ENCODE peak calls at places on chromosomes 4 and X, in six cellular contexts. One of them, this sample, is unnamed.

GRCh38 chr4:67861513-67861912 is 22.3 kb downstream of the TMPRSS11D start:
- DNase-seq in neuronal stem cell: no peak
- DNase-seq in PC-9: no peak
- DNase-seq in activated CD8-positive, alpha-beta memory T cell treated with anti-CD3 and anti-CD28 coated beads for 4 hours: no peak
- DNase-seq in mesothelial cell of epicardium: no peak
- DNase-seq in stimulated activated CD8-positive, alpha-beta memory T cell treated with anti-CD3 and anti-CD28 coated beads, Interleukin-7, amount 100 ng/mL, for 24 hours: no peak
- DNase-seq in this sample: peak

GRCh38 chr4:63620271-63620670 is 789.0 kb downstream of the TECRL start:
- DNase-seq in stimulated activated CD8-positive, alpha-beta memory T cell treated with anti-CD3 and anti-CD28 coated beads, Interleukin-7, amount 100 ng/mL, for 24 hours: no peak
- DNase-seq in PC-9: no peak
- DNase-seq in activated CD8-positive, alpha-beta memory T cell treated with anti-CD3 and anti-CD28 coated beads for 4 hours: no peak
- DNase-seq in neuronal stem cell: no peak
- DNase-seq in mesothelial cell of epicardium: no peak
- DNase-seq in this sample: peak

GRCh38 chr4:17027495-17027894 is 129.1 kb upstream of the LDB2 start:
- DNase-seq in activated CD8-positive, alpha-beta memory T cell treated with anti-CD3 and anti-CD28 coated beads for 4 hours: no peak
- DNase-seq in stimulated activated CD8-positive, alpha-beta memory T cell treated with anti-CD3 and anti-CD28 coated beads, Interleukin-7, amount 100 ng/mL, for 24 hours: no peak
- DNase-seq in mesothelial cell of epicardium: no peak
- DNase-seq in PC-9: no peak
- DNase-seq in neuronal stem cell: no peak
- DNase-seq in this sample: no peak

GRCh38 chr4:184825394-184826314 is at the start of gene ACSL1:
- DNase-seq in mesothelial cell of epicardium: peak
- DNase-seq in PC-9: no peak
- DNase-seq in stimulated activated CD8-positive, alpha-beta memory T cell treated with anti-CD3 and anti-CD28 coated beads, Interleukin-7, amount 100 ng/mL, for 24 hours: peak
- DNase-seq in neuronal stem cell: peak
- DNase-seq in activated CD8-positive, alpha-beta memory T cell treated with anti-CD3 and anti-CD28 coated beads for 4 hours: peak
- DNase-seq in this sample: peak

GRCh38 chr4:108172231-108172779 is 3.6 kb upstream of the LEF1 start:
- DNase-seq in activated CD8-positive, alpha-beta memory T cell treated with anti-CD3 and anti-CD28 coated beads for 4 hours: no peak
- DNase-seq in neuronal stem cell: peak
- DNase-seq in mesothelial cell of epicardium: peak
- DNase-seq in PC-9: no peak
- DNase-seq in stimulated activated CD8-positive, alpha-beta memory T cell treated with anti-CD3 and anti-CD28 coated beads, Interleukin-7, amount 100 ng/mL, for 24 hours: no peak
- DNase-seq in this sample: peak

GRCh38 chr4:109046549-109047171 is 255.8 kb downstream of the COL25A1 start:
- DNase-seq in activated CD8-positive, alpha-beta memory T cell treated with anti-CD3 and anti-CD28 coated beads for 4 hours: no peak
- DNase-seq in neuronal stem cell: no peak
- DNase-seq in PC-9: no peak
- DNase-seq in mesothelial cell of epicardium: no peak
- DNase-seq in stimulated activated CD8-positive, alpha-beta memory T cell treated with anti-CD3 and anti-CD28 coated beads, Interleukin-7, amount 100 ng/mL, for 24 hours: no peak
- DNase-seq in this sample: no peak

GRCh38 chrX:153445856-153446635 is at the start of gene TREX2:
- DNase-seq in activated CD8-positive, alpha-beta memory T cell treated with anti-CD3 and anti-CD28 coated beads for 4 hours: no peak
- DNase-seq in stimulated activated CD8-positive, alpha-beta memory T cell treated with anti-CD3 and anti-CD28 coated beads, Interleukin-7, amount 100 ng/mL, for 24 hours: no peak
- DNase-seq in mesothelial cell of epicardium: no peak
- DNase-seq in neuronal stem cell: no peak
- DNase-seq in PC-9: no peak
- DNase-seq in this sample: no peak

GRCh38 chrX:109270580-109271484 is 211.1 kb downstream of the GUCY2F start:
- DNase-seq in PC-9: no peak
- DNase-seq in stimulated activated CD8-positive, alpha-beta memory T cell treated with anti-CD3 and anti-CD28 coated beads, Interleukin-7, amount 100 ng/mL, for 24 hours: no peak
- DNase-seq in activated CD8-positive, alpha-beta memory T cell treated with anti-CD3 and anti-CD28 coated beads for 4 hours: no peak
- DNase-seq in neuronal stem cell: no peak
- DNase-seq in mesothelial cell of epicardium: no peak
- DNase-seq in this sample: no peak

GRCh38 chrX:130118396-130118795 is 8.1 kb upstream of the ELF4 start:
- DNase-seq in stimulated activated CD8-positive, alpha-beta memory T cell treated with anti-CD3 and anti-CD28 coated beads, Interleukin-7, amount 100 ng/mL, for 24 hours: no peak
- DNase-seq in neuronal stem cell: no peak
- DNase-seq in mesothelial cell of epicardium: no peak
- DNase-seq in activated CD8-positive, alpha-beta memory T cell treated with anti-CD3 and anti-CD28 coated beads for 4 hours: no peak
- DNase-seq in PC-9: peak
- DNase-seq in this sample: no peak

GRCh38 chrX:13647709-13648212 is 5.2 kb upstream of the TCEANC start:
- DNase-seq in stimulated activated CD8-positive, alpha-beta memory T cell treated with anti-CD3 and anti-CD28 coated beads, Interleukin-7, amount 100 ng/mL, for 24 hours: peak
- DNase-seq in activated CD8-positive, alpha-beta memory T cell treated with anti-CD3 and anti-CD28 coated beads for 4 hours: peak
- DNase-seq in mesothelial cell of epicardium: no peak
- DNase-seq in neuronal stem cell: no peak
- DNase-seq in PC-9: no peak
- DNase-seq in this sample: peak

GRCh38 chr4:173281001-173281400 is 53.2 kb downstream of the HMGB2 start:
- DNase-seq in stimulated activated CD8-positive, alpha-beta memory T cell treated with anti-CD3 and anti-CD28 coated beads, Interleukin-7, amount 100 ng/mL, for 24 hours: no peak
- DNase-seq in PC-9: no peak
- DNase-seq in neuronal stem cell: no peak
- DNase-seq in activated CD8-positive, alpha-beta memory T cell treated with anti-CD3 and anti-CD28 coated beads for 4 hours: no peak
- DNase-seq in mesothelial cell of epicardium: no peak
- DNase-seq in this sample: peak

GRCh38 chr4:180994722-180995121 is 1248.5 kb upstream of the TENM3 start:
- DNase-seq in activated CD8-positive, alpha-beta memory T cell treated with anti-CD3 and anti-CD28 coated beads for 4 hours: no peak
- DNase-seq in stimulated activated CD8-positive, alpha-beta memory T cell treated with anti-CD3 and anti-CD28 coated beads, Interleukin-7, amount 100 ng/mL, for 24 hours: no peak
- DNase-seq in neuronal stem cell: no peak
- DNase-seq in mesothelial cell of epicardium: no peak
- DNase-seq in PC-9: no peak
- DNase-seq in this sample: no peak

GRCh38 chr4:159191989-159192388 is 89.1 kb downstream of the RAPGEF2 start:
- DNase-seq in activated CD8-positive, alpha-beta memory T cell treated with anti-CD3 and anti-CD28 coated beads for 4 hours: no peak
- DNase-seq in stimulated activated CD8-positive, alpha-beta memory T cell treated with anti-CD3 and anti-CD28 coated beads, Interleukin-7, amount 100 ng/mL, for 24 hours: no peak
- DNase-seq in mesothelial cell of epicardium: no peak
- DNase-seq in PC-9: peak
- DNase-seq in neuronal stem cell: no peak
- DNase-seq in this sample: peak

GRCh38 chrX:15834827-15835595 is 19.6 kb downstream of the AP1S2 start:
- DNase-seq in mesothelial cell of epicardium: no peak
- DNase-seq in neuronal stem cell: no peak
- DNase-seq in stimulated activated CD8-positive, alpha-beta memory T cell treated with anti-CD3 and anti-CD28 coated beads, Interleukin-7, amount 100 ng/mL, for 24 hours: no peak
- DNase-seq in PC-9: peak
- DNase-seq in activated CD8-positive, alpha-beta memory T cell treated with anti-CD3 and anti-CD28 coated beads for 4 hours: no peak
- DNase-seq in this sample: no peak

GRCh38 chr4:152850377-152850776 is 70.6 kb downstream of the ARFIP1 start:
- DNase-seq in activated CD8-positive, alpha-beta memory T cell treated with anti-CD3 and anti-CD28 coated beads for 4 hours: peak
- DNase-seq in PC-9: peak
- DNase-seq in mesothelial cell of epicardium: no peak
- DNase-seq in stimulated activated CD8-positive, alpha-beta memory T cell treated with anti-CD3 and anti-CD28 coated beads, Interleukin-7, amount 100 ng/mL, for 24 hours: no peak
- DNase-seq in neuronal stem cell: no peak
- DNase-seq in this sample: no peak

GRCh38 chr4:65538571-65538970 is 131.7 kb downstream of the EPHA5 start:
- DNase-seq in mesothelial cell of epicardium: no peak
- DNase-seq in neuronal stem cell: no peak
- DNase-seq in stimulated activated CD8-positive, alpha-beta memory T cell treated with anti-CD3 and anti-CD28 coated beads, Interleukin-7, amount 100 ng/mL, for 24 hours: no peak
- DNase-seq in activated CD8-positive, alpha-beta memory T cell treated with anti-CD3 and anti-CD28 coated beads for 4 hours: no peak
- DNase-seq in PC-9: no peak
- DNase-seq in this sample: peak

GRCh38 chrX:147738260-147738659 is 173.5 kb upstream of the FMR1 start:
- DNase-seq in neuronal stem cell: no peak
- DNase-seq in mesothelial cell of epicardium: no peak
- DNase-seq in stimulated activated CD8-positive, alpha-beta memory T cell treated with anti-CD3 and anti-CD28 coated beads, Interleukin-7, amount 100 ng/mL, for 24 hours: no peak
- DNase-seq in activated CD8-positive, alpha-beta memory T cell treated with anti-CD3 and anti-CD28 coated beads for 4 hours: no peak
- DNase-seq in PC-9: no peak
- DNase-seq in this sample: no peak

GRCh38 chr4:8817813-8818062 is 53.9 kb downstream of the HMX1 start:
- DNase-seq in neuronal stem cell: no peak
- DNase-seq in mesothelial cell of epicardium: no peak
- DNase-seq in stimulated activated CD8-positive, alpha-beta memory T cell treated with anti-CD3 and anti-CD28 coated beads, Interleukin-7, amount 100 ng/mL, for 24 hours: no peak
- DNase-seq in activated CD8-positive, alpha-beta memory T cell treated with anti-CD3 and anti-CD28 coated beads for 4 hours: no peak
- DNase-seq in PC-9: no peak
- DNase-seq in this sample: no peak

GRCh38 chrX:23861215-23861896 is 46.4 kb downstream of the APOO start:
- DNase-seq in PC-9: no peak
- DNase-seq in stimulated activated CD8-positive, alpha-beta memory T cell treated with anti-CD3 and anti-CD28 coated beads, Interleukin-7, amount 100 ng/mL, for 24 hours: no peak
- DNase-seq in mesothelial cell of epicardium: no peak
- DNase-seq in activated CD8-positive, alpha-beta memory T cell treated with anti-CD3 and anti-CD28 coated beads for 4 hours: no peak
- DNase-seq in neuronal stem cell: no peak
- DNase-seq in this sample: no peak

GRCh38 chr4:150960818-150961217 is 54.3 kb downstream of the LRBA start:
- DNase-seq in stimulated activated CD8-positive, alpha-beta memory T cell treated with anti-CD3 and anti-CD28 coated beads, Interleukin-7, amount 100 ng/mL, for 24 hours: peak
- DNase-seq in PC-9: no peak
- DNase-seq in mesothelial cell of epicardium: no peak
- DNase-seq in activated CD8-positive, alpha-beta memory T cell treated with anti-CD3 and anti-CD28 coated beads for 4 hours: no peak
- DNase-seq in neuronal stem cell: no peak
- DNase-seq in this sample: peak

GRCh38 chrX:21811832-21812231 is 27.6 kb upstream of the MBTPS2 start:
- DNase-seq in neuronal stem cell: no peak
- DNase-seq in stimulated activated CD8-positive, alpha-beta memory T cell treated with anti-CD3 and anti-CD28 coated beads, Interleukin-7, amount 100 ng/mL, for 24 hours: no peak
- DNase-seq in activated CD8-positive, alpha-beta memory T cell treated with anti-CD3 and anti-CD28 coated beads for 4 hours: no peak
- DNase-seq in mesothelial cell of epicardium: no peak
- DNase-seq in PC-9: peak
- DNase-seq in this sample: no peak

GRCh38 chr4:153131478-153132069 is 72.7 kb upstream of the TRIM2 start:
- DNase-seq in PC-9: no peak
- DNase-seq in neuronal stem cell: no peak
- DNase-seq in stimulated activated CD8-positive, alpha-beta memory T cell treated with anti-CD3 and anti-CD28 coated beads, Interleukin-7, amount 100 ng/mL, for 24 hours: no peak
- DNase-seq in activated CD8-positive, alpha-beta memory T cell treated with anti-CD3 and anti-CD28 coated beads for 4 hours: no peak
- DNase-seq in mesothelial cell of epicardium: no peak
- DNase-seq in this sample: peak

GRCh38 chr4:153138736-153139135 is 65.5 kb upstream of the TRIM2 start:
- DNase-seq in stimulated activated CD8-positive, alpha-beta memory T cell treated with anti-CD3 and anti-CD28 coated beads, Interleukin-7, amount 100 ng/mL, for 24 hours: no peak
- DNase-seq in PC-9: no peak
- DNase-seq in activated CD8-positive, alpha-beta memory T cell treated with anti-CD3 and anti-CD28 coated beads for 4 hours: no peak
- DNase-seq in neuronal stem cell: no peak
- DNase-seq in mesothelial cell of epicardium: no peak
- DNase-seq in this sample: peak

GRCh38 chr4:110634320-110635154 is 11.7 kb upstream of the PITX2 start:
- DNase-seq in PC-9: no peak
- DNase-seq in activated CD8-positive, alpha-beta memory T cell treated with anti-CD3 and anti-CD28 coated beads for 4 hours: no peak
- DNase-seq in neuronal stem cell: peak
- DNase-seq in mesothelial cell of epicardium: no peak
- DNase-seq in stimulated activated CD8-positive, alpha-beta memory T cell treated with anti-CD3 and anti-CD28 coated beads, Interleukin-7, amount 100 ng/mL, for 24 hours: no peak
- DNase-seq in this sample: no peak